ENCODE peak calls at places on chromosomes 4 and X, in seven cellular contexts. M is activated T-cell treated with anti-CD3 and anti-CD28 coated beads for 24 hours; C is astrocyte of the spinal cord; E is T-helper 9 cell; R is left colon; O is activated T-helper 1 cell treated with anti-CD3 and anti-CD28 coated beads, Interleukin-2, amount 50 U/mL, for 16 hours; T is IMR-90. G is an unnamed sample.

GRCh38 chr4:106329027-106329618 is 12.8 kb downstream of the AIMP1 start:
- DNase-seq in M (no peak), C (peak), E (no peak), R (no peak), O (no peak), T (peak), G (peak)

GRCh38 chrX:43805579-43805978 is 76.7 kb downstream of the MAOB start:
- DNase-seq in M (no peak), C (no peak), E (no peak), R (no peak), O (no peak), T (no peak), G (peak)

GRCh38 chrX:13373807-13374187 is 53.9 kb upstream of the ATXN3L start:
- DNase-seq in M (no peak), C (peak), E (no peak), R (no peak), O (no peak), T (peak), G (peak)

GRCh38 chr4:182288534-182288933 is 45.3 kb downstream of the TENM3 start:
- DNase-seq in M (no peak), C (no peak), E (no peak), R (no peak), O (no peak), T (no peak), G (no peak)

GRCh38 chr4:7661846-7662506 is 227.2 kb upstream of the PSAPL1 start:
- DNase-seq in M (no peak), C (no peak), E (no peak), R (no peak), O (no peak), T (no peak), G (no peak)

GRCh38 chr4:41172772-41173171 is 41.6 kb downstream of the APBB2 start:
- DNase-seq in M (no peak), C (no peak), E (no peak), R (no peak), O (no peak), T (no peak), G (no peak)

GRCh38 chrX:44036336-44036735 is 63.1 kb upstream of the NDP start:
- DNase-seq in M (no peak), C (peak), E (no peak), R (no peak), O (no peak), T (peak), G (peak)

GRCh38 chrX:95058815-95059214 is 1384.8 kb downstream of the FAM133A start:
- DNase-seq in M (no peak), C (peak), E (no peak), R (no peak), O (no peak), T (peak), G (peak)

GRCh38 chrX:128518508-128518907 is 466.3 kb upstream of the ACTRT1 start:
- DNase-seq in M (no peak), C (peak), E (no peak), R (no peak), O (no peak), T (peak), G (peak)

GRCh38 chr4:140926672-140927071 is 170.5 kb upstream of the TBC1D9 start:
- DNase-seq in M (no peak), C (peak), E (no peak), R (no peak), O (no peak), T (peak), G (peak)

GRCh38 chr4:167290684-167291083 is 56.4 kb upstream of the SPOCK3 start:
- DNase-seq in M (no peak), C (peak), E (no peak), R (no peak), O (no peak), T (no peak), G (peak)

GRCh38 chrX:31708116-31708515 is 636.3 kb upstream of the FTHL17 start:
- DNase-seq in M (no peak), C (peak), E (no peak), R (no peak), O (no peak), T (no peak), G (peak)

GRCh38 chrX:1435241-1435900 is 17.3 kb downstream of the ASMTL start:
- DNase-seq in M (no peak), C (no peak), E (no peak), R (no peak), O (no peak), T (no peak), G (no peak)

GRCh38 chr4:78902313-78902712 is 36.9 kb downstream of the PAQR3 start:
- DNase-seq in M (no peak), C (no peak), E (no peak), R (no peak), O (no peak), T (no peak), G (no peak)

GRCh38 chr4:123381996-123382395 is 14.6 kb upstream of the SPRY1 start:
- DNase-seq in M (no peak), C (no peak), E (no peak), R (no peak), O (no peak), T (no peak), G (no peak)

GRCh38 chr4:70778888-70779422 is 57.2 kb downstream of the RUFY3 start:
- DNase-seq in M (no peak), C (no peak), E (no peak), R (no peak), O (no peak), T (peak), G (peak)

GRCh38 chr4:169042608-169043007 is 32.6 kb upstream of the CBR4 start:
- DNase-seq in M (no peak), C (no peak), E (no peak), R (no peak), O (no peak), T (no peak), G (no peak)

GRCh38 chr4:40254961-40255721 is 58.3 kb downstream of the RHOH start:
- DNase-seq in M (no peak), C (peak), E (no peak), R (no peak), O (no peak), T (peak), G (peak)

GRCh38 chr4:27490747-27491146 is 630.1 kb downstream of the STIM2 start:
- DNase-seq in M (no peak), C (no peak), E (no peak), R (no peak), O (no peak), T (no peak), G (no peak)

GRCh38 chr4:70801265-70801809 is 38.4 kb downstream of the GRSF1 start:
- DNase-seq in M (no peak), C (no peak), E (no peak), R (no peak), O (no peak), T (no peak), G (no peak)

GRCh38 chr4:125704726-125705125 is 390.0 kb downstream of the FAT4 start:
- DNase-seq in M (no peak), C (peak), E (no peak), R (no peak), O (no peak), T (peak), G (peak)

GRCh38 chr4:102501176-102501634 is at the start of gene NFKB1:
- DNase-seq in M (peak), C (peak), E (peak), R (peak), O (peak), T (peak), G (peak)

GRCh38 chrX:87299563-87300160 is 217.9 kb upstream of the KLHL4 start:
- DNase-seq in M (no peak), C (peak), E (no peak), R (no peak), O (no peak), T (peak), G (peak)

GRCh38 chr4:177450421-177451107 is 8.3 kb upstream of the AGA start:
- DNase-seq in M (no peak), C (no peak), E (no peak), R (no peak), O (no peak), T (peak), G (peak)

GRCh38 chrX:72100051-72100755 is 31.5 kb downstream of the RTL5 start:
- DNase-seq in M (no peak), C (no peak), E (no peak), R (no peak), O (no peak), T (no peak), G (no peak)

GRCh38 chrX:75155830-75156525 is at the start of gene ABCB7:
- DNase-seq in M (peak), C (peak), E (peak), R (peak), O (peak), T (peak), G (peak)

GRCh38 chr4:117093581-117093980 is 8.2 kb upstream of the TRAM1L1 start:
- DNase-seq in M (no peak), C (peak), E (no peak), R (no peak), O (no peak), T (peak), G (peak)

GRCh38 chr4:89752932-89753598 is 83.9 kb downstream of the SNCA start:
- DNase-seq in M (no peak), C (peak), E (no peak), R (no peak), O (no peak), T (peak), G (peak)

G was measured in choroid plexus epithelial cell.